ENCODE peak calls at places on chromosomes 12 and 14, in four cellular contexts. T is NCI-H1105 treated with DMSO at 0.1 percent for 48 hours, B is sciatic nerve, M is choroid plexus epithelial cell. P is an unnamed sample.

GRCh38 chr14:55129428-55130193 is 559 bp downstream of the LGALS3 start:
- DNase-seq in T (no peak), M (peak; percentile 80), B (peak; percentile 85), P (peak; percentile 88)

GRCh38 chr14:50388256-50388931 is 8.3 kb downstream of the CDKL1 start:
- DNase-seq in B (no peak), M (no peak), T (no peak), P (no peak)

GRCh38 chr12:53740130-53740491 is 11.7 kb downstream of the CISTR start:
- DNase-seq in B (no peak), M (no peak), T (no peak), P (no peak)

GRCh38 chr12:50887191-50887590 is 44.5 kb downstream of the TMPRSS12 start:
- DNase-seq in T (no peak), B (no peak), M (no peak), P (no peak)

GRCh38 chr12:20508362-20508761 is 140.0 kb downstream of the PDE3A start:
- DNase-seq in T (no peak), B (no peak), M (peak; percentile 90), P (no peak)

GRCh38 chr12:55063291-55063690 is 43.5 kb downstream of the NEUROD4 start:
- DNase-seq in T (no peak), B (no peak), M (no peak), P (no peak)

GRCh38 chr12:27525373-27525772 is 1.4 kb downstream of the PPFIBP1 start:
- DNase-seq in B (no peak), M (peak; percentile 63), T (no peak), P (peak; percentile 72)

GRCh38 chr12:116492703-116493324 is 66.4 kb upstream of the MAP1LC3B2 start:
- DNase-seq in M (peak; percentile 64), T (no peak), B (no peak), P (no peak)

GRCh38 chr12:5503371-5503770 is 71.5 kb downstream of the NTF3 start:
- DNase-seq in M (no peak), T (no peak), B (no peak), P (no peak)

GRCh38 chr12:132560831-132561783 is 49.3 kb downstream of the LRCOL1 start:
- DNase-seq in M (peak; percentile 59), B (no peak), T (peak; percentile 81), P (no peak)

GRCh38 chr12:83807906-83808305 is 1104.7 kb downstream of the SLC6A15 start:
- DNase-seq in M (no peak), T (no peak), B (no peak), P (no peak)

GRCh38 chr14:89794096-89794495 is 160.4 kb downstream of the EFCAB11 start:
- DNase-seq in T (no peak), B (peak; percentile 77), M (no peak), P (peak; percentile 79)